ENCODE peak calls at places on chromosomes 3 and 15, in six cellular contexts. X is H54; F is lower lobe of right lung; T is RWPE2; K is stimulated activated CD8-positive, alpha-beta memory T cell treated with anti-CD3 and anti-CD28 coated beads, Interleukin-4, amount 100 ng/mL, for 4 hours; H is endothelial cell. Y is an unnamed sample.

GRCh38 chr3:71285086-71285485 is 298.4 kb downstream of the FOXP1 start:
- DNase-seq in X (no peak), F (no peak), T (no peak), K (no peak), H (no peak), Y (no peak)

GRCh38 chr15:35932541-35932940 is 386.6 kb upstream of the DPH6 start:
- DNase-seq in X (no peak), F (no peak), T (no peak), K (no peak), H (no peak), Y (no peak)

GRCh38 chr3:13346481-13347389 is 73.4 kb downstream of the NUP210 start:
- DNase-seq in X (no peak), F (no peak), T (no peak), K (peak), H (peak), Y (no peak)

GRCh38 chr3:117192888-117193287 is 483.3 kb downstream of the TUSC7 start:
- DNase-seq in X (no peak), F (no peak), T (no peak), K (no peak), H (no peak), Y (no peak)

GRCh38 chr3:128068156-128068620 is 16.0 kb downstream of the SEC61A1 start:
- DNase-seq in X (no peak), F (no peak), T (no peak), K (no peak), H (peak), Y (no peak)

GRCh38 chr3:12139111-12139511 is 19.6 kb downstream of the TIMP4 start:
- DNase-seq in X (no peak), F (no peak), T (no peak), K (no peak), H (peak), Y (no peak)

GRCh38 chr3:66582721-66583141 is 81.9 kb upstream of the LRIG1 start:
- DNase-seq in X (no peak), F (no peak), T (no peak), K (peak), H (no peak), Y (no peak)

GRCh38 chr15:23038741-23039150 is 623 bp downstream of the TUBGCP5 start:
- DNase-seq in X (peak), F (no peak), T (peak), K (no peak), H (no peak), Y (no peak)

GRCh38 chr15:29919380-29919881 is 97.2 kb upstream of the TJP1 start:
- DNase-seq in X (no peak), F (no peak), T (no peak), K (no peak), H (no peak), Y (no peak)

GRCh38 chr15:22979699-22980188 is 424 bp downstream of the CYFIP1 start:
- DNase-seq in X (no peak), F (no peak), T (peak), K (no peak), H (peak), Y (no peak)